ENCODE peak calls at places on chromosomes 16 and 17, in ten cellular contexts. One of them, this sample, is unnamed.

GRCh38 chr17:79831367-79832210 is 7.7 kb downstream of the CBX4 start:
- DNase-seq in dorsolateral prefrontal cortex: peak; percentile 83
- DNase-seq in foreskin fibroblast: no peak
- DNase-seq in CD8-positive, alpha-beta T cell: no peak
- DNase-seq in brain microvascular endothelial cell: no peak
- DNase-seq in right atrium auricular region: no peak
- DNase-seq in GM23338: peak; percentile 73
- DNase-seq in fibroblast of the aortic adventitia: peak; percentile 17
- DNase-seq in tibial nerve: peak; percentile 66
- DNase-seq in IMR-90: no peak
- DNase-seq in this sample: peak; percentile 38

GRCh38 chr16:8849411-8850011 is 19.3 kb downstream of the CARHSP1 start:
- DNase-seq in dorsolateral prefrontal cortex: no peak
- DNase-seq in foreskin fibroblast: no peak
- DNase-seq in CD8-positive, alpha-beta T cell: no peak
- DNase-seq in brain microvascular endothelial cell: peak; percentile 85
- DNase-seq in right atrium auricular region: no peak
- DNase-seq in GM23338: no peak
- DNase-seq in fibroblast of the aortic adventitia: peak; percentile 36
- DNase-seq in tibial nerve: no peak
- DNase-seq in IMR-90: no peak
- DNase-seq in this sample: peak; percentile 80

GRCh38 chr17:28043296-28043695 is 819 bp downstream of the NLK start:
- DNase-seq in dorsolateral prefrontal cortex: no peak
- DNase-seq in foreskin fibroblast: no peak
- DNase-seq in CD8-positive, alpha-beta T cell: no peak
- DNase-seq in brain microvascular endothelial cell: no peak
- DNase-seq in right atrium auricular region: no peak
- DNase-seq in GM23338: no peak
- DNase-seq in fibroblast of the aortic adventitia: no peak
- DNase-seq in tibial nerve: no peak
- DNase-seq in IMR-90: no peak
- DNase-seq in this sample: no peak

GRCh38 chr16:12728471-12728870 is 75.2 kb downstream of the CPPED1 start:
- DNase-seq in dorsolateral prefrontal cortex: no peak
- DNase-seq in foreskin fibroblast: no peak
- DNase-seq in CD8-positive, alpha-beta T cell: no peak
- DNase-seq in brain microvascular endothelial cell: no peak
- DNase-seq in right atrium auricular region: no peak
- DNase-seq in GM23338: peak; percentile 31
- DNase-seq in fibroblast of the aortic adventitia: no peak
- DNase-seq in tibial nerve: no peak
- DNase-seq in IMR-90: no peak
- DNase-seq in this sample: no peak

GRCh38 chr17:56653877-56654276 is 60.4 kb downstream of the NOG start:
- DNase-seq in dorsolateral prefrontal cortex: no peak
- DNase-seq in foreskin fibroblast: no peak
- DNase-seq in CD8-positive, alpha-beta T cell: peak; percentile 58
- DNase-seq in brain microvascular endothelial cell: peak; percentile 39
- DNase-seq in right atrium auricular region: no peak
- DNase-seq in GM23338: peak; percentile 93
- DNase-seq in fibroblast of the aortic adventitia: peak; percentile 2
- DNase-seq in tibial nerve: no peak
- DNase-seq in IMR-90: peak; percentile 52
- DNase-seq in this sample: peak; percentile 11

GRCh38 chr17:79800325-79801155 is 3.7 kb upstream of the CBX8 start:
- DNase-seq in dorsolateral prefrontal cortex: no peak
- DNase-seq in foreskin fibroblast: peak; percentile 47
- DNase-seq in CD8-positive, alpha-beta T cell: no peak
- DNase-seq in brain microvascular endothelial cell: peak; percentile 34
- DNase-seq in right atrium auricular region: no peak
- DNase-seq in GM23338: peak; percentile 92
- DNase-seq in fibroblast of the aortic adventitia: peak; percentile 45
- DNase-seq in tibial nerve: no peak
- DNase-seq in IMR-90: peak; percentile 39
- DNase-seq in this sample: peak; percentile 54

GRCh38 chr16:5024632-5025031 is 9.1 kb downstream of the NAGPA start:
- DNase-seq in dorsolateral prefrontal cortex: no peak
- DNase-seq in foreskin fibroblast: no peak
- DNase-seq in CD8-positive, alpha-beta T cell: no peak
- DNase-seq in brain microvascular endothelial cell: no peak
- DNase-seq in right atrium auricular region: no peak
- DNase-seq in GM23338: peak; percentile 48
- DNase-seq in fibroblast of the aortic adventitia: peak; percentile 17
- DNase-seq in tibial nerve: no peak
- DNase-seq in IMR-90: no peak
- DNase-seq in this sample: peak; percentile 24

GRCh38 chr16:64983983-64984382 is 137.9 kb downstream of the CDH11 start:
- DNase-seq in dorsolateral prefrontal cortex: peak; percentile 49
- DNase-seq in foreskin fibroblast: peak; percentile 68
- DNase-seq in CD8-positive, alpha-beta T cell: no peak
- DNase-seq in brain microvascular endothelial cell: peak; percentile 86
- DNase-seq in right atrium auricular region: no peak
- DNase-seq in GM23338: peak; percentile 83
- DNase-seq in fibroblast of the aortic adventitia: peak; percentile 70
- DNase-seq in tibial nerve: no peak
- DNase-seq in IMR-90: peak; percentile 89
- DNase-seq in this sample: peak; percentile 90

GRCh38 chr17:70938311-70938710 is 769.0 kb downstream of the KCNJ2 start:
- DNase-seq in dorsolateral prefrontal cortex: no peak
- DNase-seq in foreskin fibroblast: no peak
- DNase-seq in CD8-positive, alpha-beta T cell: no peak
- DNase-seq in brain microvascular endothelial cell: no peak
- DNase-seq in right atrium auricular region: no peak
- DNase-seq in GM23338: no peak
- DNase-seq in fibroblast of the aortic adventitia: no peak
- DNase-seq in tibial nerve: no peak
- DNase-seq in IMR-90: no peak
- DNase-seq in this sample: no peak

GRCh38 chr17:41629826-41630670 is 5.7 kb upstream of the KRT17 start:
- DNase-seq in dorsolateral prefrontal cortex: no peak
- DNase-seq in foreskin fibroblast: no peak
- DNase-seq in CD8-positive, alpha-beta T cell: no peak
- DNase-seq in brain microvascular endothelial cell: no peak
- DNase-seq in right atrium auricular region: no peak
- DNase-seq in GM23338: no peak
- DNase-seq in fibroblast of the aortic adventitia: no peak
- DNase-seq in tibial nerve: no peak
- DNase-seq in IMR-90: no peak
- DNase-seq in this sample: no peak

DNA sequence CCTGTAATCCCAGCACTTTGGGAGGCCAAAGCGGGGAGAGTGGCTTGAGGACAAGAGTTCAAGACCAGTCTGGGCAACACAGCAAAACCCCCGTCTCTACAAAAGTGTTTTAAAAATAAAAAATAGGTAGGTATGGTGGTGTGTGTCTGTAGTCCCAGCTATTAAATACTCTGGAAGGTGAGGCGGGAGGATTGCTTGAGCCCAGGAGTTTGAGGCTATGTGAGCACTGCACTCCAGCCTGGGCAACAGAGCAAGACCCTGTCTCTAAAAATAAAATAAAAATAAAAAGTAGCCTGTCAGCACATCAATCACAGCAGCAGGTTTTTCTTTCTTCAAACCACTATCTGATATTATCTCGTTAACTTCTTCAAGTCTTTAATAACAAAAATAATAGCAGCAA is 1.6 kb downstream of the USP31 start:
- DNase-seq in dorsolateral prefrontal cortex: no peak
- DNase-seq in foreskin fibroblast: no peak
- DNase-seq in CD8-positive, alpha-beta T cell: no peak
- DNase-seq in brain microvascular endothelial cell: no peak
- DNase-seq in right atrium auricular region: no peak
- DNase-seq in GM23338: no peak
- DNase-seq in fibroblast of the aortic adventitia: no peak
- DNase-seq in tibial nerve: no peak
- DNase-seq in IMR-90: no peak
- DNase-seq in this sample: no peak
- H3K4me3 ChIP-seq in dorsolateral prefrontal cortex: peak overlapping the region; percentile 81
- H3K4me3 ChIP-seq in foreskin fibroblast: peak overlapping the region; percentile 74
- H3K4me3 ChIP-seq in CD8-positive, alpha-beta T cell: no peak overlapping the region
- H3K4me3 ChIP-seq in brain microvascular endothelial cell: peak overlapping the region; percentile 71
- H3K4me3 ChIP-seq in right atrium auricular region: peak overlapping the region; percentile 69
- H3K4me3 ChIP-seq in GM23338: peak overlapping the region; percentile 86
- H3K4me3 ChIP-seq in fibroblast of the aortic adventitia: peak overlapping the region; percentile 22
- H3K4me3 ChIP-seq in tibial nerve: no peak overlapping the region
- H3K4me3 ChIP-seq in IMR-90: no peak overlapping the region
- H3K4me3 ChIP-seq in this sample: peak overlapping the region; percentile 75

DNA sequence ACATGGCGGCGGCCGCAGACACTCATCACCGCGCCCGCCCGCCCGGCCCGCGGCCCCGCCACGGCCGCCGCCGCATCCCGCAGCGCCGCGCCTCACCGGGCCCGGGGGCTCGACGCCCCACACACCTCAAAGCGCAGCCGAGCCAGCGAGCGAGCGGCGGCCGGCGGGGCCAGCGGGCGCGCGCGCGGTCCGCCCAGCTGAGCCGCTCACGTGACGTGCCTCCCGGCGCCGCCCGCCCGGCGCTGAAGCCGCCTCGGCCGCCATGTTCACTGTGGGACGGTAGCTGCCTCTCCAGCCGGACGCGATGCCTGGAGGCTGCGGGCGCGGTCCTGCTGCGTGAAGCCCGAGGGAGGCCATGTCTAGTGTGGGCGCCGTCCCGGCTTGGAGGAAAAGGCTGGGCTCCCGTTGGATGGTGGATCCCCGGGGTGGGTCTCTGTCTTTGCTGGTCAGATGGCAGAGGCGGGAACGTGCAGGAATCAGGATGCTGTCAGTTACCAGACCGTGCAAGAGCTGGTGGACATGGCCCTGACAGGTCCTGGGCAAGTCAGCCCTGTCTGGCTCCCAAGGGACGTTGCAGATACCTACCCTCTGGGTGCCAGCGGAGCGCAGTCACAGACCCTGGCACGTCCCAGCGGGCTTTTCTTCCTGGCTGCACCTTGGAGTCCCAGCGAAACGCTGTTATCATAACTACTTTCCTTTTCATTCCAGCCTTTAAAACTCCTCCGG is at the start of gene USP31:
- DNase-seq in dorsolateral prefrontal cortex: peak; percentile 97
- DNase-seq in foreskin fibroblast: peak; percentile 97
- DNase-seq in CD8-positive, alpha-beta T cell: peak; percentile 87
- DNase-seq in brain microvascular endothelial cell: peak; percentile 95
- DNase-seq in right atrium auricular region: peak; percentile 95
- DNase-seq in GM23338: peak; percentile 98
- DNase-seq in fibroblast of the aortic adventitia: peak; percentile 91
- DNase-seq in tibial nerve: peak; percentile 84
- DNase-seq in IMR-90: peak; percentile 93
- DNase-seq in this sample: peak; percentile 96
- TF ChIP-seq CTCF in dorsolateral prefrontal cortex: no peak
- TF ChIP-seq CTCF in foreskin fibroblast: no peak
- TF ChIP-seq CTCF in CD8-positive, alpha-beta T cell: no peak
- TF ChIP-seq CTCF in brain microvascular endothelial cell: no peak
- TF ChIP-seq CTCF in right atrium auricular region: no peak
- TF ChIP-seq CTCF in GM23338: no peak
- TF ChIP-seq CTCF in fibroblast of the aortic adventitia: no peak
- TF ChIP-seq CTCF in tibial nerve: no peak
- TF ChIP-seq CTCF in IMR-90: no peak
- TF ChIP-seq CTCF in this sample: no peak

GRCh38 chr16:86096850-86097249 is 197.9 kb downstream of the IRF8 start:
- DNase-seq in dorsolateral prefrontal cortex: no peak
- DNase-seq in foreskin fibroblast: no peak
- DNase-seq in CD8-positive, alpha-beta T cell: no peak
- DNase-seq in brain microvascular endothelial cell: no peak
- DNase-seq in right atrium auricular region: no peak
- DNase-seq in GM23338: no peak
- DNase-seq in fibroblast of the aortic adventitia: no peak
- DNase-seq in tibial nerve: no peak
- DNase-seq in IMR-90: no peak
- DNase-seq in this sample: no peak
- H3K4me3 ChIP-seq in dorsolateral prefrontal cortex: no peak overlapping the region
- H3K4me3 ChIP-seq in foreskin fibroblast: no peak overlapping the region
- H3K4me3 ChIP-seq in CD8-positive, alpha-beta T cell: no peak overlapping the region
- H3K4me3 ChIP-seq in brain microvascular endothelial cell: no peak overlapping the region
- H3K4me3 ChIP-seq in right atrium auricular region: no peak overlapping the region
- H3K4me3 ChIP-seq in GM23338: no peak overlapping the region
- H3K4me3 ChIP-seq in fibroblast of the aortic adventitia: no peak overlapping the region
- H3K4me3 ChIP-seq in tibial nerve: no peak overlapping the region
- H3K4me3 ChIP-seq in IMR-90: no peak overlapping the region
- H3K4me3 ChIP-seq in this sample: no peak overlapping the region

GRCh38 chr17:7308625-7309433 is 1.4 kb downstream of the EIF5A start:
- DNase-seq in dorsolateral prefrontal cortex: peak; percentile 67
- DNase-seq in foreskin fibroblast: peak; percentile 71
- DNase-seq in CD8-positive, alpha-beta T cell: peak; percentile 82
- DNase-seq in brain microvascular endothelial cell: peak; percentile 82
- DNase-seq in right atrium auricular region: peak; percentile 82
- DNase-seq in GM23338: peak; percentile 91
- DNase-seq in fibroblast of the aortic adventitia: peak; percentile 84
- DNase-seq in tibial nerve: peak; percentile 46
- DNase-seq in IMR-90: peak; percentile 77
- DNase-seq in this sample: peak; percentile 79

GRCh38 chr17:7304179-7304578 is 3.2 kb upstream of the EIF5A start:
- DNase-seq in dorsolateral prefrontal cortex: no peak
- DNase-seq in foreskin fibroblast: no peak
- DNase-seq in CD8-positive, alpha-beta T cell: no peak
- DNase-seq in brain microvascular endothelial cell: no peak
- DNase-seq in right atrium auricular region: no peak
- DNase-seq in GM23338: no peak
- DNase-seq in fibroblast of the aortic adventitia: no peak
- DNase-seq in tibial nerve: no peak
- DNase-seq in IMR-90: no peak
- DNase-seq in this sample: no peak

GRCh38 chr17:7309628-7310027 is 2.2 kb downstream of the EIF5A start:
- DNase-seq in dorsolateral prefrontal cortex: no peak
- DNase-seq in foreskin fibroblast: no peak
- DNase-seq in CD8-positive, alpha-beta T cell: no peak
- DNase-seq in brain microvascular endothelial cell: no peak
- DNase-seq in right atrium auricular region: no peak
- DNase-seq in GM23338: no peak
- DNase-seq in fibroblast of the aortic adventitia: no peak
- DNase-seq in tibial nerve: no peak
- DNase-seq in IMR-90: no peak
- DNase-seq in this sample: no peak

GRCh38 chr17:7307686-7308624 is 527 bp downstream of the EIF5A start:
- DNase-seq in dorsolateral prefrontal cortex: no peak
- DNase-seq in foreskin fibroblast: peak; percentile 48
- DNase-seq in CD8-positive, alpha-beta T cell: peak; percentile 58
- DNase-seq in brain microvascular endothelial cell: no peak
- DNase-seq in right atrium auricular region: no peak
- DNase-seq in GM23338: peak; percentile 64
- DNase-seq in fibroblast of the aortic adventitia: peak; percentile 34
- DNase-seq in tibial nerve: no peak
- DNase-seq in IMR-90: peak; percentile 34
- DNase-seq in this sample: peak; percentile 35

GRCh38 chr17:7306911-7307685 is at the start of gene EIF5A:
- DNase-seq in dorsolateral prefrontal cortex: peak; percentile 99
- DNase-seq in foreskin fibroblast: peak; percentile 99
- DNase-seq in CD8-positive, alpha-beta T cell: peak; percentile 100
- DNase-seq in brain microvascular endothelial cell: peak; percentile 100
- DNase-seq in right atrium auricular region: peak; percentile 100
- DNase-seq in GM23338: peak; percentile 100
- DNase-seq in fibroblast of the aortic adventitia: peak; percentile 100
- DNase-seq in tibial nerve: peak; percentile 98
- DNase-seq in IMR-90: peak; percentile 100
- DNase-seq in this sample: peak; percentile 100
- TF ChIP-seq CTCF in dorsolateral prefrontal cortex: no peak
- TF ChIP-seq CTCF in foreskin fibroblast: no peak
- TF ChIP-seq CTCF in CD8-positive, alpha-beta T cell: no peak
- TF ChIP-seq CTCF in brain microvascular endothelial cell: no peak
- TF ChIP-seq CTCF in right atrium auricular region: no peak
- TF ChIP-seq CTCF in GM23338: no peak
- TF ChIP-seq CTCF in fibroblast of the aortic adventitia: no peak
- TF ChIP-seq CTCF in tibial nerve: no peak
- TF ChIP-seq CTCF in IMR-90: no peak
- TF ChIP-seq CTCF in this sample: no peak